ENCODE peak calls at places on chromosomes 13 and 19, in seven cellular contexts. Q, D, W, T, U, G and H are unnamed samples.

GRCh38 chr13:94568443-94568842 is 27.5 kb downstream of the TGDS start:
- DNase-seq in G (no peak), U (no peak), Q (no peak), W (no peak), T (no peak), D (no peak), H (no peak)

GRCh38 chr13:77042566-77043177 is 15.7 kb upstream of the FBXL3 start:
- DNase-seq in T (no peak), W (no peak), G (no peak), U (no peak), D (no peak), Q (no peak), H (no peak)

GRCh38 chr19:13475044-13475443 is 31.2 kb downstream of the CACNA1A start:
- DNase-seq in D (no peak), T (no peak), U (no peak), G (no peak), W (no peak), Q (no peak), H (no peak)

GRCh38 chr19:45729774-45730388 is 815 bp downstream of the FBXO46 start:
- DNase-seq in G (no peak), U (no peak), D (no peak), W (no peak), Q (no peak), T (no peak), H (no peak)

GRCh38 chr19:39407394-39407643 is 672 bp downstream of the ZFP36 start:
- DNase-seq in Q (no peak), U (peak; percentile 78), T (no peak), D (no peak), W (no peak), G (no peak), H (no peak)

GRCh38 chr13:41291246-41291645 is 19.8 kb upstream of the NAA16 start:
- DNase-seq in U (no peak), Q (no peak), G (no peak), T (no peak), W (no peak), D (no peak), H (no peak)

GRCh38 chr19:13096968-13097330 is 5.7 kb downstream of the LYL1 start:
- DNase-seq in D (no peak), T (no peak), G (no peak), U (no peak), W (no peak), Q (no peak), H (no peak)

GRCh38 chr13:79867248-79867647 is 386.3 kb downstream of the NDFIP2 start:
- DNase-seq in W (no peak), U (no peak), Q (no peak), D (no peak), G (no peak), T (no peak), H (peak; percentile 21)

GRCh38 chr13:105087941-105088340 is 1447.5 kb downstream of the EFNB2 start:
- DNase-seq in U (no peak), W (no peak), D (no peak), T (no peak), G (no peak), Q (no peak), H (peak; percentile 52)

GRCh38 chr19:2695288-2695866 is 7.1 kb downstream of the GNG7 start:
- DNase-seq in W (peak; percentile 60), Q (peak; percentile 76), G (no peak), T (no peak), U (no peak), D (peak; percentile 42), H (peak; percentile 26)

GRCh38 chr13:40069173-40070044 is 413.9 kb downstream of the COG6 start:
- DNase-seq in U (peak; percentile 76), T (peak; percentile 84), Q (peak; percentile 85), G (peak; percentile 23), D (peak; percentile 82), W (peak; percentile 80), H (peak; percentile 88)

GRCh38 chr13:51894239-51894638 is 32.5 kb downstream of the CCDC70 start:
- DNase-seq in U (no peak), T (no peak), D (no peak), W (no peak), Q (no peak), G (no peak), H (no peak)

GRCh38 chr19:10749435-10750384 is 31.8 kb downstream of the DNM2 start:
- DNase-seq in G (no peak), W (no peak), D (peak; percentile 84), Q (no peak), U (no peak), T (no peak), H (no peak)

GRCh38 chr19:16025108-16026101 is 50.9 kb upstream of the TPM4 start:
- DNase-seq in U (peak; percentile 60), D (peak; percentile 40), G (peak; percentile 16), T (no peak), Q (peak; percentile 61), W (no peak), H (no peak)
- TF ChIP-seq CTCF in U (peak; percentile 10), D (peak; percentile 9), G (peak; percentile 68), T (peak; percentile 27), Q (no peak), W (peak; percentile 39), H (peak; percentile 61)

GRCh38 chr13:114198556-114198955 is 19.5 kb downstream of the CFAP97D2 start:
- DNase-seq in U (no peak), T (no peak), D (no peak), Q (no peak), G (no peak), W (no peak), H (no peak)

GRCh38 chr13:114202581-114202980 is 23.5 kb downstream of the CFAP97D2 start:
- DNase-seq in D (no peak), U (no peak), T (no peak), G (no peak), Q (no peak), W (no peak), H (no peak)

GRCh38 chr13:114203536-114203935 is 24.5 kb downstream of the CFAP97D2 start:
- DNase-seq in W (no peak), D (no peak), G (no peak), T (no peak), U (no peak), Q (no peak), H (no peak)

GRCh38 chr13:114200673-114201005 is 21.6 kb downstream of the CFAP97D2 start:
- DNase-seq in Q (no peak), T (no peak), W (no peak), G (no peak), D (no peak), U (no peak), H (peak; percentile 26)

DNA sequence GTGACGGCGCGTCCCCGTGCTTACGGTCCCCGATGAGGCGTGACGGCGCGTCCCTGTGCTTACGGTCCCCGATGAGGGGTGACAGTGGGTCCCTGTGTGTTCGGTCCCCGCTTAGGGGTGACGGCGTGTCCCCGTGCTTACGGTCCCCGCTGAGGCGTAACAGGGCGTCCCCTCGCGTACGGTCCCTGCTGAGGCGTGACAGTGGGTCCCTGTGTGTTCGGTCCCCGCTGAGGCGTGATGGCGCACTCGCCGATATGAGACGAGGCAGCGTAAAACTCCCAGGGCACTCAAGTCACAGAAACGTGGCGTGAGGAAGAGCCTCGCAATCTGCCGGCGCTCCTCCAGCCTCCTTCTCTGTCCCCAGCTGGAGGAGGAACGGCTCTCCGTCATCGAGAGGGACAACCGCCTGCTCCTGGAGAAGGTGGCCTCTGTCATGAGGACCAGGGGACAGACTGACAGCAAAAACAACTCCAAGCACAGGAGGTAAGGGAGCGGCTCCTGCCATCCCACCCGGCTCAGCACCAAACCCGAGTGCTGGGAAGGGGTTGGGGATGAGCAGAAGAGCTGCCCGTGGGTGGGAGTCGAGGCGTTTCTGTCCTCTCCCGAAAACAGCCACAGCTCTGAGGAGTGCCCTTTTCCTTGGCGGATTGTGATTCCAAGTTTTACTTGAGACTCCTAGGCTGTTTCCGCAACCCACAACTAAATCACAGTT is 21.1 kb downstream of the CFAP97D2 start:
- DNase-seq in D (no peak), Q (no peak), G (no peak), W (no peak), T (no peak), U (no peak), H (no peak)
- H3K4me3 ChIP-seq in D (no peak overlapping the region), Q (no peak overlapping the region), G (peak overlapping the region; percentile 33), W (no peak overlapping the region), T (no peak overlapping the region), U (peak overlapping the region; percentile 20), H (no peak overlapping the region)

GRCh38 chr13:100633461-100633860 is 41.1 kb downstream of the TMTC4 start:
- DNase-seq in Q (no peak), T (no peak), G (peak; percentile 80), U (no peak), D (no peak), W (no peak), H (peak; percentile 60)
- TF ChIP-seq CTCF in Q (no peak), T (no peak), G (no peak), U (no peak), D (no peak), W (no peak), H (no peak)

GRCh38 chr19:49596954-49597702 is 6.1 kb downstream of the PRR12 start:
- DNase-seq in D (no peak), U (no peak), G (no peak), W (no peak), T (no peak), Q (no peak), H (no peak)
- H3K4me3 ChIP-seq in D (no peak overlapping the region), U (no peak overlapping the region), G (no peak overlapping the region), W (no peak overlapping the region), T (no peak overlapping the region), Q (no peak overlapping the region), H (no peak overlapping the region)

DNA sequence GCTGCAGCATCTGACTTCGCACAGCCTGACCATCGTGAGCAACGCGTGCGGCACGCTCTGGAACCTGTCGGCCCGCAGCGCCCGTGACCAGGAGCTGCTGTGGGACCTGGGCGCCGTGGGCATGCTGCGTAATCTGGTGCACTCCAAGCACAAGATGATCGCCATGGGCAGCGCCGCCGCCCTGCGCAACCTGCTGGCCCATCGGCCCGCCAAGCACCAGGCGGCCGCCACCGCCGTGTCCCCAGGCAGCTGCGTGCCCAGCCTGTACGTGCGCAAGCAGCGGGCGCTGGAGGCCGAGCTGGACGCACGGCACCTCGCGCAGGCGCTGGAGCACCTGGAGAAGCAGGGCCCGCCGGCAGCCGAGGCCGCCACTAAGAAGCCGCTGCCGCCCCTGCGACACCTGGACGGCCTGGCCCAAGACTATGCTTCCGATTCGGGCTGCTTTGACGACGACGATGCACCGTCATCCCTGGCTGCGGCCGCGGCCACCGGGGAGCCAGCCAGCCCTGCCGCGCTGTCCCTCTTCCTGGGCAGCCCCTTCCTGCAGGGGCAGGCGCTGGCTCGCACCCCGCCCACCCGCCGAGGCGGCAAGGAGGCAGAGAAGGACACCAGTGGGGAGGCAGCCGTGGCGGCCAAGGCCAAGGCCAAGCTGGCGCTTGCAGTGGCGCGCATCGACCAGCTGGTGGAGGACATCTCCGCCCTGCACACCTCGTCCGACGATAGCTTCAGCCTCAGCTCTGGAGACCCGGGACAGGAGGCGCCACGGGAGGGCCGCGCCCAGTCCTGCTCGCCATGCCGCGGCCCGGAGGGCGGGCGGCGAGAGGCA is 13.6 kb downstream of the C19orf25 start:
- DNase-seq in Q (peak; percentile 82), W (no peak), D (no peak), G (no peak), U (peak; percentile 67), T (no peak), H (no peak)
- TF ChIP-seq CTCF in Q (peak; percentile 59), W (peak; percentile 70), D (peak; percentile 16), G (peak; percentile 52), U (peak; percentile 54), T (no peak), H (peak; percentile 55)